ENCODE peak calls at places on chromosome 20, in five cellular contexts. X, D, G, R and C are unnamed samples.

GRCh38 chr20:59743308-59743707 is 139.0 kb downstream of the PHACTR3 start:
- DNase-seq in X (no peak), G (no peak), D (no peak), R (no peak), C (no peak)

GRCh38 chr20:38196592-38196991 is 31.5 kb upstream of the TGM2 start:
- DNase-seq in X (peak), D (no peak), G (no peak), R (no peak), C (no peak)

GRCh38 chr20:61569836-61570235 is 317.8 kb downstream of the CDH4 start:
- DNase-seq in X (no peak), G (no peak), R (no peak), D (no peak), C (no peak)

GRCh38 chr20:58407966-58408557 is 19.0 kb downstream of the VAPB start:
- DNase-seq in D (no peak), G (peak), X (no peak), R (no peak), C (no peak)

GRCh38 chr20:47710665-47711045 is 74.6 kb downstream of the SULF2 start:
- DNase-seq in G (no peak), D (no peak), X (no peak), R (no peak), C (no peak)

GRCh38 chr20:40197744-40198143 is 491.3 kb downstream of the MAFB start:
- DNase-seq in G (no peak), R (no peak), X (no peak), D (no peak), C (no peak)

GRCh38 chr20:53904261-53904660 is 166.1 kb downstream of the BCAS1 start:
- DNase-seq in X (no peak), G (no peak), D (no peak), R (no peak), C (no peak)

GRCh38 chr20:54026300-54027064 is 43.9 kb downstream of the BCAS1 start:
- DNase-seq in G (no peak), D (no peak), X (no peak), R (no peak), C (no peak)

GRCh38 chr20:50215917-50216316 is 25.3 kb downstream of the CEBPB start:
- DNase-seq in R (no peak), X (no peak), G (no peak), D (no peak), C (no peak)

GRCh38 chr20:6142348-6142993 is 19.6 kb upstream of the FERMT1 start:
- DNase-seq in X (peak), D (peak), G (peak), R (peak), C (peak)

GRCh38 chr20:8876381-8876780 is 192.5 kb upstream of the PLCB4 start:
- DNase-seq in R (no peak), G (no peak), X (no peak), D (no peak), C (no peak)

GRCh38 chr20:45339084-45339483 is 9.1 kb downstream of the SDC4 start:
- DNase-seq in G (no peak), D (no peak), R (no peak), X (peak), C (no peak)

GRCh38 chr20:57498425-57499400 is 26.2 kb downstream of the CTCFL start:
- DNase-seq in G (no peak), X (no peak), D (no peak), R (peak), C (peak)

GRCh38 chr20:41405436-41405835 is 38.8 kb upstream of the EMILIN3 start:
- DNase-seq in R (no peak), X (no peak), G (no peak), D (no peak), C (no peak)

GRCh38 chr20:15772826-15773225 is 800.4 kb downstream of the KIF16B start:
- DNase-seq in G (no peak), X (no peak), D (no peak), R (no peak), C (no peak)

GRCh38 chr20:25361287-25361683 is 29.4 kb downstream of the ABHD12 start:
- DNase-seq in R (no peak), G (no peak), D (peak), X (no peak), C (no peak)

GRCh38 chr20:54456972-54457371 is 18.4 kb upstream of the DOK5 start:
- DNase-seq in D (no peak), G (no peak), X (no peak), R (no peak), C (no peak)

GRCh38 chr20:58344741-58345140 is 35.2 kb downstream of the RAB22A start:
- DNase-seq in G (no peak), D (no peak), R (no peak), X (no peak), C (no peak)

GRCh38 chr20:8389381-8390368 is 257.6 kb downstream of the PLCB1 start:
- DNase-seq in R (peak), G (no peak), X (peak), D (peak), C (peak)

GRCh38 chr20:57108742-57109141 is 157.7 kb downstream of the BMP7 start:
- DNase-seq in X (no peak), G (no peak), R (no peak), D (no peak), C (no peak)

GRCh38 chr20:23146111-23146640 is 60.1 kb upstream of the CD93 start:
- DNase-seq in G (no peak), X (no peak), D (no peak), R (no peak), C (no peak)

GRCh38 chr20:39468703-39469102 is 506.6 kb downstream of the DHX35 start:
- DNase-seq in G (no peak), X (no peak), D (no peak), R (no peak), C (no peak)

GRCh38 chr20:23391707-23392310 is 29.5 kb downstream of the NAPB start:
- DNase-seq in R (no peak), X (no peak), D (no peak), G (no peak), C (no peak)

GRCh38 chr20:59737816-59738215 is 133.5 kb downstream of the PHACTR3 start:
- DNase-seq in G (no peak), D (no peak), R (no peak), X (no peak), C (no peak)

GRCh38 chr20:45782890-45783289 is 8.8 kb downstream of the WFDC3 start:
- DNase-seq in R (no peak), X (no peak), D (no peak), G (no peak), C (peak)

GRCh38 chr20:46618316-46619110 is 32.7 kb downstream of the SLC13A3 start:
- DNase-seq in G (no peak), R (no peak), D (no peak), X (no peak), C (no peak)

GRCh38 chr20:51955756-51956155 is 153.4 kb upstream of the SALL4 start:
- DNase-seq in D (no peak), X (no peak), R (no peak), G (no peak), C (no peak)

GRCh38 chr20:21397341-21398108 is at the start of gene NKX2-4:
- DNase-seq in R (no peak), G (no peak), X (no peak), D (no peak), C (no peak)
- H3K4me3 ChIP-seq in R (no peak), G (no peak), X (no peak), D (no peak), C (no peak)

DNA sequence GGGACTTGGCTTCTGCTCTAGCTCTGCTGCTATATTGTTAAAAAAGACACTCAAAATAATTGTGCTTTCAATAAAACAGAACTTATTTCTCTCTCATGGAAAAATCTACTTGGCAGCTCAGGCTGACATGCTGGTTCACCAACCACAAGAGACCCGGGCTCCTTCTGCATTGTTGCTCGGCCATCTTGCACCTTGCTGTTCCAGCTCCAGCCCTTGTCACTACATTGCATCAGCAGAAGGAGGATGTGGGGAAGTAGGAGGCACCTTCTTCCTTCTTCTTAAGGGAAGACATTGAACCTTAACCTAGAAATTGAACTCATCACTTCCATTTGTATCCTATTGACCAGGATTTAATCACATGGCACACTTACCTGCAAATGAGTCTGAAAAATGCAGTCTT is 6.6 kb upstream of the C20orf202 start:
- DNase-seq in X (no peak), G (no peak), D (no peak), R (no peak), C (no peak)
- TF ChIP-seq ZBTB33 in X (no peak), G (no peak), D (no peak), R (no peak), C (no peak)

GRCh38 chr20:34559311-34560140 is 1.0 kb downstream of the MAP1LC3A start:
- DNase-seq in X (no peak), G (no peak), R (peak), D (no peak), C (no peak)
- H3K4me3 ChIP-seq in X (no peak), G (no peak), R (peak), D (no peak), C (no peak)

GRCh38 chr20:4470375-4470774 is 251.3 kb upstream of the PRND start:
- DNase-seq in R (peak), X (no peak), D (no peak), G (no peak), C (no peak)
- TF ChIP-seq ZBTB33 in R (peak), X (no peak), D (no peak), G (no peak), C (no peak)

DNA sequence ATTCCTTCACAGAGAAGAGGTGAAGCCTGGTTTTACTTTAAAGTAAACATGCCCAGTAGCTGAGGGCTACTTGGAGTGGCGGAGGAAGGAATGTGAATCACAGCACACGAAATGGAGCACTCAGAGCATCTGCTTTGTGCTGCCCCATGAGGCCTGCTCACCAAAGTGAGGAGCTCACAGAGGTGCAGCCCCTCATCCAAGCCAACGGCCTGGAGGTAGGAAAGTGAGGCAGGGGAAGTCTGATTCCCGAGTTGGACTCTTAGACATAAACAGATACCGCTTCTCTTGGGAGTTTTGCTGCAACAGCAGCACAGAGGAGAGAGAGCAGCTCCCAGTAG is 3.6 kb downstream of the YTHDF1 start:
- DNase-seq in G (no peak), X (no peak), R (no peak), D (no peak), C (no peak)
- H3K4me3 ChIP-seq in G (peak), X (no peak), R (no peak), D (no peak), C (no peak)

DNA sequence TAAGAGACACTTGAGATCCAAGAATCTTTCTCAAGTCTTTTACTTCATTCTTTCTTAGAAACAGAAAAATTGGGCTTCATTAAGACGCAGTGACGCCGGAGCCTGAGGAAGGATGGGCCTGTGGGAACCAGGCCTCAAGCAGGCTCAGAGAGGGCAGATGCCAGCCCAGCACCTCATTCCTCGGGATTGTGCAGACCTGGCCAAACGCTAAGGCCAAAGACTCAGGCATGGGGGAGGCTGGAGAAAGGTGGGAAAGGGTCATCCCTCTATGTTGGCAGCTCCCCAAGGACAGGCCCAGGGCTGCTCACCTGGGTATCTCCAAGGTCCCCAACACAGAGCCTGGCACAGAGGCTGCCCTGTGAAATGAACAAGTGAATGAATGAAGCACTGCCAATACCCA is 3.7 kb downstream of the RSPO4 start:
- DNase-seq in G (no peak), R (no peak), X (no peak), D (no peak), C (no peak)
- TF ChIP-seq ZBTB33 in G (no peak), R (no peak), X (no peak), D (no peak), C (no peak)

GRCh38 chr20:10639051-10639761 is 34.6 kb downstream of the JAG1 start:
- DNase-seq in G (no peak), D (no peak), R (no peak), X (no peak), C (no peak)
- H3K4me3 ChIP-seq in G (no peak), D (no peak), R (no peak), X (no peak), C (no peak)

GRCh38 chr20:63370623-63371176 is 9.6 kb upstream of the CHRNA4 start:
- DNase-seq in X (no peak), D (no peak), G (no peak), R (no peak), C (no peak)

GRCh38 chr20:63369024-63369530 is 7.9 kb upstream of the CHRNA4 start:
- DNase-seq in G (no peak), D (no peak), R (no peak), X (no peak), C (no peak)

GRCh38 chr20:63368151-63368550 is 7.0 kb upstream of the CHRNA4 start:
- DNase-seq in D (no peak), X (no peak), R (no peak), G (no peak), C (no peak)

GRCh38 chr20:63371346-63371865 is 10.3 kb upstream of the CHRNA4 start:
- DNase-seq in R (no peak), X (no peak), D (no peak), G (no peak), C (no peak)

DNA sequence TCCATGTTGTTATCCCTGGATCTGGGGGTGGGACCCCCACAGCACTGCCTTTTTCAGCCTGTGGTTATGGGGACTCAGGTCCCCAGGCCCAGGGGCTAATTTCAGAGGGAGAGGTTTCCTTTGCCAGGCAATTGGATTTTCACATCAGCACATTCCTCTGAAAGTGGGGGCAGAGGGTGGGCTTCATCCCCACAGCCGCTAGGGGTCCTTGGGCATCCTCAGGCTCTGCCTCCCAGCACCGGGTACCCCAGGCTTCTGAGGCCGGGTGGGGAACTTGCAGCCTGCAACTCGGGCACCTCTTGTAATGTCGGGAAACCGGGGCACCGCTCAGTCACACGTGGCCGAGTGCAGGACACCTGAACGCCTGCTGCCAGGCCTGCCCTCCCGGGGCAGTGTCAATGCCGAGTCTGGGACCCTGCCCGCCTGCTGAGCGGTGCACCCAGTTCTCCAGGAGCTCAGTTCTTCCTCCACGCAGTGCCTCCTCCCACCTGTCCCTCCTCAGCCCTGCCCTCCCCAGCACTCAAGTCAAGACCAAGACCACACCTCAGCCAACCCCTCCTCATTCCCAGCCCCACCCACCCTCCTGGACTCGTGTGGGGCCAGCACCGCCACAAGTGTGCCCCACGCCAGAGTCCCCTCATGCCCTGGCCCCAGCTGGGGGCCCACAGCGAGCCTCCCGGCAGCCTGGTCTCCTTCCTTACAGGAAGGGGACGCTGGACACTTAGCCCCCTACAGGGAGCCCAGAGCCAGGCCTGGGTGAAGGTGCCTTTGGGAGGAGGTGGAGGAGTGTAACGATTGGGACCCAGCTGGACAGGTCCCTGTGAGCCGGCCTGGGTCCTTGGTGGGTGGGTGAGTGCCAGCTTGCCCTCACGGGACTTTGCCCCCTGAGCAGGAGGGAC is 8.8 kb upstream of the CHRNA4 start:
- DNase-seq in X (no peak), G (no peak), D (no peak), R (no peak), C (no peak)
- TF ChIP-seq ZBTB33 in X (no peak), G (no peak), D (no peak), R (no peak), C (no peak)